ENCODE peak calls at places on chromosome 1, in seven cellular contexts. L is fibroblast of lung, G is left ventricle myocardium inferior, F is pancreas, P is right lobe of liver, Q is Peyer's patch, E is PC-9. H is an unnamed sample.

GRCh38 chr1:236280438-236281285 is 1.1 kb downstream of the ERO1B start:
- DNase-seq in L (no peak), G (no peak), F (peak; percentile 51), P (peak; percentile 50), Q (peak; percentile 41), E (no peak), H (no peak)

GRCh38 chr1:155254714-155255242 is 505 bp downstream of the ENTREP3 start:
- DNase-seq in L (no peak), G (no peak), F (no peak), P (peak; percentile 56), Q (no peak), E (no peak), H (no peak)

GRCh38 chr1:224683981-224684380 is 67.9 kb downstream of the CNIH3 start:
- DNase-seq in L (no peak), G (no peak), F (no peak), P (no peak), Q (no peak), E (no peak), H (no peak)

GRCh38 chr1:53145942-53146708 is 3.7 kb upstream of the SLC1A7 start:
- DNase-seq in L (peak; percentile 100), G (peak; percentile 28), F (peak; percentile 84), P (peak; percentile 87), Q (no peak), E (peak; percentile 96), H (no peak)

GRCh38 chr1:85022700-85023099 is 25.6 kb downstream of the MCOLN3 start:
- DNase-seq in L (no peak), G (no peak), F (no peak), P (no peak), Q (no peak), E (no peak), H (no peak)

GRCh38 chr1:112234710-112235109 is 161.3 kb upstream of the CTTNBP2NL start:
- DNase-seq in L (no peak), G (no peak), F (no peak), P (no peak), Q (no peak), E (no peak), H (no peak)

GRCh38 chr1:184022651-184023050 is 14.9 kb downstream of the COLGALT2 start:
- DNase-seq in L (no peak), G (peak; percentile 43), F (no peak), P (no peak), Q (no peak), E (no peak), H (no peak)

GRCh38 chr1:76867342-76868130 is at the start of gene ST6GALNAC5:
- DNase-seq in L (peak; percentile 50), G (no peak), F (no peak), P (no peak), Q (no peak), E (no peak), H (no peak)

GRCh38 chr1:29686012-29686930 is 449.9 kb downstream of the PTPRU start:
- DNase-seq in L (no peak), G (no peak), F (no peak), P (peak; percentile 20), Q (no peak), E (no peak), H (no peak)

GRCh38 chr1:157163273-157164127 is 25.3 kb upstream of the ETV3 start:
- DNase-seq in L (peak; percentile 36), G (peak; percentile 62), F (peak; percentile 45), P (peak; percentile 64), Q (peak; percentile 62), E (peak; percentile 73), H (peak; percentile 90)

DNA sequence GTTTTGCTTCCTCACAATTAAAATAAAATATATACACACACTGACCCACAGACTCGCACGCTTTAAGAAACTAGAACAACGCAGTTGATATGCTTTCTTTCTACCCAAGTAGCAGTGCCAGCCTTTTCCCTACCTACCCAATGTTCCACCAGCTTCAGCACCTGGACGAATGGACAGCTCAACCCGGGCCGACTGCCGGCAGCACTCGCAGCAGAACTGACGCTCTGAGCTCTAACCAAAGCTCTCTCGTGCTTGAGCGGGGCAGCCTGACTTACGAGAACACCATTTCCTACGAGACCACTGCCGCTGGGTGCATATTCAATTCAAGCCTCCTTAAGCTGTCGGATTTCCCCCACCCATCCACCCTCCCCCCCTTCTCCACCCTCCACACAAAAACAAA is 127.4 kb upstream of the DPYD start:
- DNase-seq in L (peak; percentile 94), G (peak; percentile 76), F (peak; percentile 81), P (peak; percentile 84), Q (peak; percentile 18), E (peak; percentile 59), H (no peak)
- H3K4me3 ChIP-seq in L (peak overlapping the region; percentile 61), G (peak overlapping the region; percentile 39), F (no peak overlapping the region), P (no peak overlapping the region), Q (peak overlapping the region; percentile 31), E (no peak overlapping the region), H (peak overlapping the region; percentile 2)

GRCh38 chr1:204180133-204180532 is 14.0 kb upstream of the REN start:
- DNase-seq in L (no peak), G (no peak), F (no peak), P (no peak), Q (no peak), E (no peak), H (no peak)

GRCh38 chr1:204174958-204175357 is 8.8 kb upstream of the REN start:
- DNase-seq in L (no peak), G (no peak), F (no peak), P (no peak), Q (no peak), E (no peak), H (no peak)

GRCh38 chr1:204177133-204177532 is 11.0 kb upstream of the REN start:
- DNase-seq in L (no peak), G (no peak), F (no peak), P (no peak), Q (no peak), E (no peak), H (no peak)

GRCh38 chr1:204181116-204181515 is 15.0 kb upstream of the REN start:
- DNase-seq in L (no peak), G (no peak), F (no peak), P (no peak), Q (no peak), E (no peak), H (no peak)

GRCh38 chr1:204178487-204179281 is 12.5 kb upstream of the REN start:
- DNase-seq in L (no peak), G (no peak), F (no peak), P (no peak), Q (no peak), E (no peak), H (no peak)
- H3K27me3 ChIP-seq in L (no peaks in the 10 kb centered on the region), G (peaks cover 58% of the 10 kb centered on the region), F (no peaks in the 10 kb centered on the region), P (no peaks in the 10 kb centered on the region), Q (no peaks in the 10 kb centered on the region), E (no peaks in the 10 kb centered on the region), H (no peaks in the 10 kb centered on the region)

DNA sequence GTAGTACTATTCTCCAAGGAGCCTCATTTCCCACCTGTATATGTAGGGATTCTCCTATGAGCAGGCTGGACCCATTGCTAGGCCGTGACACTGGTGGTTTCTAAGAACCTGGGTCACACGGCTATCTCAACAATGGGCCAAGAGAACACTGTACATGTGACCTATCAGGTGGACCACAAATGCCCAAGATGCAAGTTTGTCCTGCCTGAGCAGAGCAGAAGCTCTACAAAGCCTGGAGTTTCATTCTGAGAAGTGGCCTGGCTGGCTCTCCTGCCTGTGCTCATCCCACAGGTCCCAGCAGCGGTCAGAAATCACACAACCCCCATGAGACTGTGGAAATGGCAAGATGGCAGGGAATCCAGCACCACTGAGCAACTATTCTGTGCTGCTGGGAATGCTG is 17.2 kb downstream of the THEMIS2 start:
- DNase-seq in L (no peak), G (no peak), F (no peak), P (no peak), Q (no peak), E (no peak), H (no peak)
- H3K4me3 ChIP-seq in L (no peak overlapping the region), G (no peak overlapping the region), F (no peak overlapping the region), P (no peak overlapping the region), Q (no peak overlapping the region), E (no peak overlapping the region), H (no peak overlapping the region)

GRCh38 chr1:22331618-22332017 is 120.0 kb upstream of the ZBTB40 start:
- DNase-seq in L (no peak), G (no peak), F (no peak), P (no peak), Q (no peak), E (no peak), H (no peak)
- H3K27me3 ChIP-seq in L (peaks cover 16% of the 10 kb centered on the region), G (peaks cover 64% of the 10 kb centered on the region), F (no peaks in the 10 kb centered on the region), P (no peaks in the 10 kb centered on the region), Q (no peaks in the 10 kb centered on the region), E (no peaks in the 10 kb centered on the region), H (no peaks in the 10 kb centered on the region)

DNA sequence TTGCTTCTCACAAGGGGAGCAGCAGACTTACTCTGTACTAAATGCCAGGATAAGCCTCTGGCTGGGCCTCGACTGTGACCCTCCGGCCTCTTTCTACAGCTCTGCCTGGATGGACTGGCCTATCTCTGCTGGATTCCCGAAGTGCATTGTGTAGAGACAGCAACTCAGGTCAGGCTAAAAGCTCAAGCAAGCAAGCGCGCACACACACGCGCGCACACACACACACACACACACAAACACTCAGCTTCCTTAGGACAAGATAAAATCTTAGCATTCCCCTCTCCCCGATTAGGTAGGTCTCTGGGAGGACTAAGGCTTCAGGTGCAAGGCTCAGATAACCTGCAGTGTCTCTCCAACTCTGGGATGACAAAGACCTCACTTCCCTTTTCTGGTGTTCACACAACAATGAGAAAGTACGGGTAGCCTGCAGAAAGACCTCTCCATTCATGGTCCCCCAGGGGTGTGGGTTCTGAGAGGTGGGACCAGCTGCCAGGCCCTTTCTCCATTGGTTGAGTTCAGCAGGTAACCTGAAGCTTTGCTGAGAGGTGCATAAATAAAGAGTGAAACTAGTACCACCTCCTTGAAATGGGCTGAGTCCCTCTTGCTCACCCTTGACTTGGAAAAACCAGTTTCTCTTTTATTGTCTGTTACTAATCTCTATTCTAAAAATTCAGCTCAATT is 155.1 kb upstream of the CAMK1G start:
- DNase-seq in L (no peak), G (no peak), F (no peak), P (no peak), Q (no peak), E (peak; percentile 89), H (no peak)
- H3K4me3 ChIP-seq in L (no peak overlapping the region), G (no peak overlapping the region), F (no peak overlapping the region), P (no peak overlapping the region), Q (no peak overlapping the region), E (peak overlapping the region; percentile 100), H (no peak overlapping the region)

GRCh38 chr1:94104127-94104684 is 16.7 kb downstream of the ABCA4 start:
- DNase-seq in L (no peak), G (no peak), F (no peak), P (no peak), Q (no peak), E (no peak), H (no peak)
- H3K27me3 ChIP-seq in L (peaks cover 13% of the 10 kb centered on the region), G (no peaks in the 10 kb centered on the region), F (no peaks in the 10 kb centered on the region), P (no peaks in the 10 kb centered on the region), Q (no peaks in the 10 kb centered on the region), E (no peaks in the 10 kb centered on the region), H (no peaks in the 10 kb centered on the region)

GRCh38 chr1:15151871-15152270 is 1.7 kb upstream of the TMEM51 start:
- DNase-seq in L (no peak), G (no peak), F (no peak), P (no peak), Q (no peak), E (no peak), H (no peak)
- H3K4me3 ChIP-seq in L (no peak overlapping the region), G (peak overlapping the region; percentile 87), F (peak overlapping the region; percentile 97), P (no peak overlapping the region), Q (peak overlapping the region; percentile 91), E (peak overlapping the region; percentile 68), H (peak overlapping the region; percentile 81)

GRCh38 chr1:3246251-3246650 is 177.2 kb downstream of the PRDM16 start:
- DNase-seq in L (no peak), G (no peak), F (no peak), P (no peak), Q (no peak), E (no peak), H (no peak)
- H3K27me3 ChIP-seq in L (no peaks in the 10 kb centered on the region), G (peaks cover 58% of the 10 kb centered on the region), F (no peaks in the 10 kb centered on the region), P (no peaks in the 10 kb centered on the region), Q (no peaks in the 10 kb centered on the region), E (peaks cover 98% of the 10 kb centered on the region), H (no peaks in the 10 kb centered on the region)

H was measured in iPS DF 6.9.